ENCODE peak calls at places on chromosomes 7 and 10, in eight cellular contexts. A, G, E, P, K, X, N and M are unnamed samples.

GRCh38 chr7:34991938-34992840 is 45.1 kb downstream of the DPY19L1 start:
- DNase-seq in K (no peak), P (no peak), G (no peak), A (peak), N (no peak), E (peak), X (no peak), M (peak)

GRCh38 chr10:93859049-93859655 is 34.6 kb upstream of the SLC35G1 start:
- DNase-seq in N (no peak), X (no peak), P (peak), K (no peak), E (peak), G (peak), A (no peak), M (no peak)

GRCh38 chr7:43758861-43759683 is 592 bp downstream of the BLVRA start:
- DNase-seq in G (peak), P (no peak), E (no peak), X (peak), A (peak), K (no peak), N (peak), M (peak)

GRCh38 chr10:17188644-17189172 is 12.8 kb downstream of the TRDMT1 start:
- DNase-seq in A (no peak), G (no peak), N (no peak), E (no peak), K (no peak), X (no peak), P (no peak), M (no peak)

GRCh38 chr7:151405056-151405455 is 4.8 kb downstream of the WDR86 start:
- DNase-seq in A (no peak), G (no peak), K (no peak), P (no peak), E (no peak), X (no peak), N (no peak), M (no peak)

GRCh38 chr7:88009651-88010050 is 75.6 kb downstream of the ADAM22 start:
- DNase-seq in X (no peak), P (no peak), K (no peak), A (no peak), G (no peak), N (no peak), E (no peak), M (no peak)

GRCh38 chr7:92751902-92752901 is 84.2 kb downstream of the CDK6 start:
- DNase-seq in K (no peak), X (no peak), A (no peak), P (peak), E (peak), G (no peak), N (no peak), M (no peak)

GRCh38 chr10:34780818-34781380 is 34.2 kb downstream of the PARD3 start:
- DNase-seq in A (no peak), E (peak), N (no peak), P (no peak), K (no peak), X (no peak), G (no peak), M (no peak)

GRCh38 chr10:99754670-99755069 is 22.6 kb downstream of the CUTC start:
- DNase-seq in A (no peak), P (no peak), X (no peak), G (no peak), N (no peak), E (no peak), K (no peak), M (no peak)

GRCh38 chr10:114246679-114247305 is 7.7 kb downstream of the VWA2 start:
- DNase-seq in X (no peak), E (no peak), A (no peak), G (no peak), P (no peak), N (no peak), K (no peak), M (no peak)

GRCh38 chr10:110226926-110227641 is 19.7 kb downstream of the MXI1 start:
- DNase-seq in K (peak), P (no peak), E (no peak), G (peak), N (peak), A (peak), X (no peak), M (peak)

GRCh38 chr7:42096681-42097637 is 140.1 kb downstream of the GLI3 start:
- DNase-seq in P (no peak), N (no peak), K (no peak), G (no peak), E (peak), A (no peak), X (no peak), M (no peak)

GRCh38 chr7:138848056-138848975 is 50.3 kb upstream of the ATP6V0A4 start:
- DNase-seq in E (no peak), G (peak), N (no peak), P (peak), K (no peak), X (no peak), A (no peak), M (no peak)

GRCh38 chr10:9301148-9301547 is 1246.7 kb downstream of the GATA3 start:
- DNase-seq in X (no peak), A (no peak), K (no peak), G (no peak), N (no peak), E (no peak), P (peak), M (no peak)

GRCh38 chr10:47020491-47020890 is 109.3 kb downstream of the PTPN20 start:
- DNase-seq in E (no peak), K (no peak), A (no peak), P (no peak), X (no peak), N (no peak), G (no peak), M (no peak)

GRCh38 chr10:50432610-50433009 is 181.3 kb upstream of the ASAH2 start:
- DNase-seq in P (no peak), N (no peak), X (no peak), A (no peak), K (no peak), G (no peak), E (no peak), M (no peak)

GRCh38 chr7:19117870-19118608 is 603 bp upstream of the TWIST1 start:
- DNase-seq in N (no peak), X (no peak), A (no peak), K (no peak), G (no peak), E (no peak), P (no peak), M (no peak)

GRCh38 chr7:116644628-116645027 is 27.4 kb upstream of the MET start:
- DNase-seq in E (no peak), P (no peak), N (no peak), G (no peak), A (no peak), X (no peak), K (no peak), M (no peak)

GRCh38 chr10:30980951-30981616 is 50.6 kb downstream of the ZNF438 start:
- DNase-seq in P (no peak), A (no peak), E (peak), K (peak), G (no peak), X (no peak), N (no peak), M (no peak)

GRCh38 chr7:133984023-133984422 is 143.1 kb upstream of the LRGUK start:
- DNase-seq in X (no peak), N (no peak), P (no peak), K (no peak), A (no peak), E (no peak), G (peak), M (no peak)

GRCh38 chr7:18693826-18694225 is 198.3 kb downstream of the HDAC9 start:
- DNase-seq in P (no peak), A (no peak), N (no peak), K (no peak), E (no peak), X (no peak), G (no peak), M (no peak)

GRCh38 chr7:131108212-131108980 is 219.3 kb upstream of the MKLN1 start:
- DNase-seq in G (no peak), X (no peak), E (no peak), P (no peak), K (no peak), N (no peak), A (no peak), M (peak)

GRCh38 chr10:49139866-49140195 is 6.0 kb upstream of the FAM170B start:
- DNase-seq in K (no peak), N (no peak), P (no peak), A (no peak), G (no peak), X (no peak), E (peak), M (no peak)

GRCh38 chr10:118163227-118163626 is 116.5 kb upstream of the RAB11FIP2 start:
- DNase-seq in X (no peak), G (no peak), E (no peak), A (no peak), N (no peak), P (no peak), K (no peak), M (no peak)